ENCODE peak calls at places on chromosomes 12 and 14, in nine cellular contexts. Z is uterus, Y is mammary epithelial cell, B is tibial artery, J is cardiac muscle cell, C is iPS DF 6.9, I is bronchial epithelial cell, H is stomach, R is HCT116. T is an unnamed sample. For H3K27me3, the result is how much of the 10 kb centered on the place peaks cover.

GRCh38 chr14:94362614-94363133 is 25.7 kb downstream of the SERPINA1 start:
- DNase-seq in Y (no peak), I (no peak), R (no peak), J (no peak), B (peak), Z (no peak), C (no peak), H (no peak), T (no peak)

GRCh38 chr12:48002179-48002601 is 2.1 kb downstream of the COL2A1 start:
- DNase-seq in R (no peak), B (no peak), C (no peak), Z (no peak), Y (peak), H (no peak), J (peak), I (no peak), T (no peak)

GRCh38 chr12:64714551-64714968 is 44.6 kb downstream of the GNS start:
- DNase-seq in Y (no peak), I (no peak), R (no peak), B (no peak), Z (no peak), C (no peak), J (no peak), H (no peak), T (no peak)

GRCh38 chr12:131620520-131620919 is 90.4 kb upstream of the SFSWAP start:
- DNase-seq in Y (no peak), H (no peak), C (no peak), B (no peak), Z (no peak), J (no peak), I (no peak), R (no peak), T (no peak)

GRCh38 chr14:99983251-99984012 is 81.8 kb upstream of the EVL start:
- DNase-seq in C (no peak), B (no peak), J (no peak), Z (no peak), H (no peak), I (no peak), R (no peak), Y (no peak), T (no peak)

GRCh38 chr12:29961231-29961630 is 177.5 kb upstream of the TMTC1 start:
- DNase-seq in Z (no peak), R (no peak), C (no peak), I (no peak), J (no peak), Y (peak), H (no peak), B (no peak), T (no peak)

GRCh38 chr14:104614126-104614812 is 9.7 kb upstream of the TMEM179 start:
- DNase-seq in I (no peak), H (no peak), R (no peak), J (no peak), B (no peak), C (no peak), Z (no peak), Y (no peak), T (no peak)

GRCh38 chr12:98295681-98296080 is 219.7 kb upstream of the TMPO start:
- DNase-seq in B (no peak), Y (no peak), R (no peak), Z (no peak), I (no peak), J (no peak), C (no peak), H (no peak), T (no peak)

GRCh38 chr14:102891556-102891955 is 30.9 kb upstream of the AMN start:
- DNase-seq in B (no peak), Y (no peak), J (no peak), C (no peak), Z (no peak), H (no peak), R (no peak), I (no peak), T (no peak)

GRCh38 chr14:80003138-80003537 is 208.2 kb downstream of the DIO2 start:
- DNase-seq in Y (no peak), Z (no peak), J (no peak), H (no peak), C (no peak), I (peak), R (no peak), B (no peak), T (no peak)

GRCh38 chr12:104049278-104050257 is at the start of gene GLT8D2:
- DNase-seq in I (peak), Z (peak), B (peak), H (peak), Y (peak), J (peak), R (no peak), C (no peak), T (peak)

GRCh38 chr12:81257952-81258551 is 180.2 kb downstream of the ACSS3 start:
- DNase-seq in Y (peak), H (no peak), C (no peak), I (peak), Z (no peak), B (no peak), R (peak), J (peak), T (no peak)

GRCh38 chr14:101361044-101361443 is 200.3 kb upstream of the DIO3 start:
- DNase-seq in J (no peak), B (no peak), C (no peak), H (no peak), Z (peak), R (no peak), Y (no peak), I (no peak), T (no peak)

GRCh38 chr12:53170876-53171724 is 9.4 kb upstream of the ZNF740 start:
- DNase-seq in C (no peak), Z (peak), H (peak), I (no peak), Y (no peak), R (no peak), J (no peak), B (no peak), T (no peak)

GRCh38 chr12:85308374-85308773 is 28.4 kb downstream of the ALX1 start:
- DNase-seq in C (no peak), I (no peak), Y (no peak), R (no peak), Z (no peak), H (no peak), B (no peak), J (no peak), T (no peak)

GRCh38 chr12:25929096-25929637 is 29.3 kb upstream of the RASSF8 start:
- DNase-seq in C (no peak), Y (peak), B (no peak), J (no peak), R (no peak), H (no peak), I (peak), Z (no peak), T (no peak)

GRCh38 chr14:54197369-54197768 is 199.4 kb upstream of the CDKN3 start:
- DNase-seq in H (no peak), I (no peak), Z (no peak), J (no peak), C (no peak), B (no peak), Y (no peak), R (no peak), T (no peak)

GRCh38 chr14:52876311-52876710 is 74.5 kb downstream of the FERMT2 start:
- DNase-seq in I (no peak), Z (no peak), H (no peak), R (no peak), Y (no peak), J (no peak), C (no peak), B (no peak), T (no peak)

GRCh38 chr14:72682188-72682587 is 211.7 kb downstream of the DPF3 start:
- DNase-seq in I (no peak), H (no peak), Y (no peak), R (no peak), C (no peak), B (no peak), Z (no peak), J (no peak), T (no peak)

GRCh38 chr14:93114713-93115068 is 1.0 kb downstream of the ITPK1 start:
- DNase-seq in I (no peak), H (peak), J (peak), Z (no peak), C (no peak), B (no peak), Y (no peak), R (no peak), T (peak)

GRCh38 chr12:46832084-46832704 is 6.4 kb upstream of the SLC38A4 start:
- DNase-seq in Z (no peak), J (no peak), H (no peak), B (no peak), C (no peak), I (no peak), R (no peak), Y (no peak), T (no peak)

GRCh38 chr14:63752449-63753169 is 24.7 kb upstream of the SGPP1 start:
- DNase-seq in I (peak), C (no peak), R (no peak), J (no peak), Z (no peak), H (no peak), B (peak), Y (peak), T (no peak)

GRCh38 chr12:91565816-91566215 is 383.2 kb upstream of the DCN start:
- DNase-seq in C (no peak), Y (no peak), R (no peak), H (no peak), Z (no peak), J (no peak), B (no peak), I (no peak), T (no peak)

GRCh38 chr12:113477842-113478215 is 6.2 kb upstream of the LHX5 start:
- DNase-seq in Z (no peak), C (no peak), Y (no peak), B (no peak), I (no peak), H (no peak), R (no peak), J (no peak), T (no peak)
- H3K27me3 ChIP-seq in Z (half or more), C (half or more), Y (half or more), B (under half), I (half or more), H (half or more), R (under half), J (half or more), T (under half)

GRCh38 chr14:77040995-77041744 is 12.7 kb upstream of the IRF2BPL start:
- DNase-seq in I (no peak), Z (peak), J (no peak), B (peak), C (no peak), R (no peak), Y (no peak), H (no peak), T (no peak)
- H3K4me3 ChIP-seq in I (no peak), Z (peak), J (peak), B (peak), C (no peak), R (peak), Y (no peak), H (no peak), T (no peak)

DNA sequence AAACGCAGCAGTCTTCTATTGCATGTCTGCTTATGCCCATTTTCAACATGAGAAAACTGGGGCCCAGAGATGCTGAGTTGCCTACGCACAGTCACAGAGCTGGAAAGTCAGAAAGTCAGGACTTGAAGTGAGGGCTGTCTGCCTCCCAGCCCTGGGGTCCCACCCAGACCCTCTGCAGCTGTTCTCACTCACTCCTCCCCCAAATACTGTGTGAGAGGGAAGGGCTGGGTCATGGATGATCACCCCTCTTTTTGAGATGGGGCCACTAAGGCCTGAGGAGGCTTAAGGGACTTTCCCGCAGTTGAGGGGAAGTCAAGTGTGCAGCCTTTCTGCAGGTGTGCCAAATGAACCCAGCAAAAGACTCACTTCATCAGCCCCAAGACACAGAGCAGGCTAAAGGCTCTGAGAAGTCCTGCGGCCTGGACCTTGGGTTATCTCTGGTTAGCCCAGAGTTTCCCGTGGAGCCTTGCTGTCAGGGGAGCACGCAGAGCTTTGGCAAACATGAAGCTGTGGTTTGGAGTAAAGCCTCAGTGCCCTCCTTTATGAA is 18.7 kb downstream of the DTX1 start:
- DNase-seq in C (no peak), Y (no peak), J (no peak), B (no peak), R (no peak), I (no peak), H (no peak), Z (no peak), T (no peak)
- H3K27me3 ChIP-seq in C (under half), Y (under half), J (under half), B (under half), R (under half), I (under half), H (half or more), Z (under half), T (under half)

DNA sequence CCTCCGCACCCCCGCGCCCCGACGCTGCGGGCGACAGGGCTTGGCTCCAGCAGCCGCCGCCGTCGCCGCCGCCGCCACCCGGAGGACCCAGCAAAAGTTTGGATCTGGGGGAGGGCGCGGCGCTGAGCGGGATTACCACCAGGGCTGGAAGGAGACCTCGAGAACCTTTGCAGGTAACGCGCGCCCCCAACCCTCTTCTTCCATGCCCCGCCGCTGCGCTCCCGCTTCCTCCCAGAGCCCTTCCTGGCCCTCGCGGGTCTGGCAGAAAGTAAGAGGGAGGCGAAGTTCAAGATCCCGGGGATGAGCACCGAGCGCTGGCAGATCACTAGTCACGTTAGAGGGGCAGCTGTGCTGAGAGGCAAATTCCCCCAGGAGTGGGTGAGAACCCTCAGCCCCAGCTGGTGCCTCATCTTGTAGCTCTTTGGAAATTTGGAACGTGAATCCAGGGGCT is 3.9 kb downstream of the FLRT2 start:
- DNase-seq in Y (peak), B (no peak), J (peak), Z (peak), C (no peak), I (no peak), R (no peak), H (no peak), T (peak)
- H3K4me3 ChIP-seq in Y (peak), B (peak), J (peak), Z (peak), C (peak), I (peak), R (no peak), H (peak), T (peak)

DNA sequence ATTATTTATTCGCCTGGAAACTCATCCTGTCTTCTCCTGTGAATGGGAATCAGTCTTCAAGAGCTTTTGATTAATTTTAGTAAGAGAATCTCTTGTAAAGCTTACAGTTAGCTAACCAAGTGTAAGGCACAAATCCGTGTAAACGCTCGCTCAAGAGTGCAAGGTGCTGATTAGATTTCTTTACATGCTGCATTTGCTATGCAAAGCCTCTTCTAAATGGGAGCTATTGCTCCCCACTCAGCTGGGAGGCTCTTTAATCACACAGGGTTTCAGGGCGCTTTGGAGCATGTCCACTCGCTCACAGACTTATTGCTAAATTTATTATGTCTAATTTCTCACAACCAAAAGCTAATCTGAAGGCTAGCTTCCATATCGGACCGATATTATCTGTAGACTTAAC is 5.0 kb downstream of the FLRT2 start:
- DNase-seq in I (no peak), B (no peak), Y (peak), H (no peak), J (no peak), C (no peak), R (no peak), Z (no peak), T (no peak)
- H3K27me3 ChIP-seq in I (under half), B (under half), Y (under half), H (half or more), J (under half), C (under half), R (under half), Z (under half), T (under half)

GRCh38 chr12:122519418-122519817 is 7.3 kb downstream of the RSRC2 start:
- DNase-seq in H (no peak), R (no peak), J (no peak), I (no peak), Y (no peak), B (no peak), Z (no peak), C (no peak), T (no peak)

GRCh38 chr12:122526683-122527477 is at the start of the genes KNTC1 and RSRC2:
- DNase-seq in I (peak), H (peak), Z (peak), B (peak), C (peak), R (peak), J (peak), Y (peak), T (peak)

GRCh38 chr12:122520676-122521075 is 6.1 kb downstream of the RSRC2 start:
- DNase-seq in R (no peak), I (no peak), B (no peak), C (no peak), Z (no peak), J (no peak), H (no peak), Y (no peak), T (no peak)

GRCh38 chr12:122523846-122524718 is 2.7 kb downstream of the RSRC2 start:
- DNase-seq in Z (no peak), I (no peak), B (no peak), C (no peak), J (no peak), H (no peak), R (no peak), Y (no peak), T (no peak)

GRCh38 chr12:122523280-122523679 is 3.5 kb downstream of the RSRC2 start:
- DNase-seq in Z (no peak), H (no peak), B (no peak), Y (peak), I (no peak), J (no peak), C (no peak), R (no peak), T (no peak)
- H3K4me3 ChIP-seq in Z (no peak), H (peak), B (no peak), Y (peak), I (no peak), J (no peak), C (no peak), R (no peak), T (peak)

DNA sequence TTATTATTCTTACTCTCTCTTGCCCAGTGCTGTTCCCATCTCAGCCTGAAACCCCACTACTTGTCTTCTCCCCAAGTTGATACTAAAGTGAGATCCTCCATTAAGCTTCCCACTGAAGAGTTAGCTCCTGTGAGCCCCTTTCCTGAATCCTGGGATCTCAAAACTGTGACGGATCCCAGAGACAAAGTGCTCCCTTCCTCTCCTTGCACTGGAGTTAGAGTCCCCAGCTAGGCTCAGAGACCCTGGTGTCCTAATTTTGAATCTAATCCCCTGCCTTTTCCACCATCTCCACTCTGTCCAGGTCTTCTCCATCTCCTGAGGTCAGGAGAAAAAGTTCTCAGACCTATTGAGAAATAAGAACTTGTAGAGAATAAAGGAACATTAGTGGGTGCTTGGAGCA is 17.6 kb upstream of the TBX3 start:
- DNase-seq in I (no peak), C (no peak), H (no peak), Y (no peak), B (no peak), R (no peak), Z (no peak), J (no peak), T (no peak)
- H3K27me3 ChIP-seq in I (under half), C (half or more), H (half or more), Y (under half), B (under half), R (under half), Z (under half), J (half or more), T (under half)

GRCh38 chr12:138898-139534 is 72.4 kb downstream of the IQSEC3 start:
- DNase-seq in C (no peak), H (no peak), R (no peak), Y (no peak), Z (peak), J (no peak), I (no peak), B (no peak), T (no peak)
- H3K4me3 ChIP-seq in C (no peak), H (peak), R (no peak), Y (no peak), Z (peak), J (no peak), I (no peak), B (peak), T (no peak)

GRCh38 chr12:103169-103981 is 36.8 kb downstream of the IQSEC3 start:
- DNase-seq in J (peak), C (no peak), I (no peak), Z (no peak), H (no peak), Y (no peak), B (no peak), R (peak), T (no peak)

GRCh38 chr12:101969-102878 is 35.7 kb downstream of the IQSEC3 start:
- DNase-seq in I (no peak), Z (no peak), C (no peak), B (no peak), R (peak), H (no peak), J (no peak), Y (no peak), T (no peak)

GRCh38 chr12:102879-103168 is 36.3 kb downstream of the IQSEC3 start:
- DNase-seq in C (no peak), H (no peak), Y (no peak), B (no peak), R (no peak), J (no peak), Z (no peak), I (no peak), T (no peak)

GRCh38 chr12:98997-99396 is 32.4 kb downstream of the IQSEC3 start:
- DNase-seq in Y (no peak), C (no peak), R (no peak), H (no peak), J (peak), Z (no peak), I (no peak), B (no peak), T (no peak)

GRCh38 chr12:99605-100004 is 33.0 kb downstream of the IQSEC3 start:
- DNase-seq in Z (no peak), H (no peak), J (peak), B (no peak), C (no peak), I (no peak), Y (no peak), R (no peak), T (no peak)
- H3K27me3 ChIP-seq in Z (under half), H (half or more), J (under half), B (under half), C (under half), I (under half), Y (under half), R (under half), T (under half)